ENCODE peak calls at places on chromosome 3, in ten cellular contexts. C is cardiac fibroblast; Z is OCI-LY7; H is WTC11; B is mesothelial cell of epicardium; L is cardiac muscle cell; X is fibroblast of villous mesenchyme; M is spleen; K is CD4-positive, alpha-beta T cell; Q is lower leg skin. D is an unnamed sample.

GRCh38 chr3:197674741-197675567 is 61.8 kb downstream of the RUBCN start:
- DNase-seq in C (no peak), Z (peak), H (no peak), B (no peak), L (no peak), X (no peak), M (peak), K (no peak), Q (peak), D (no peak)

GRCh38 chr3:132867956-132868355 is 145.7 kb upstream of the NPHP3 start:
- DNase-seq in C (peak), Z (no peak), H (no peak), B (no peak), L (no peak), X (peak), M (no peak), K (no peak), Q (no peak), D (no peak)

GRCh38 chr3:72964633-72965032 is 32.0 kb upstream of the PPP4R2 start:
- DNase-seq in C (no peak), Z (no peak), H (no peak), B (no peak), L (no peak), X (no peak), M (no peak), K (no peak), Q (no peak), D (no peak)

GRCh38 chr3:122921791-122922651 is 105.5 kb downstream of the SEMA5B start:
- DNase-seq in C (no peak), Z (no peak), H (peak), B (no peak), L (peak), X (no peak), M (peak), K (no peak), Q (peak), D (no peak)

GRCh38 chr3:106746286-106746685 is 631.0 kb upstream of the CCDC54 start:
- DNase-seq in C (no peak), Z (no peak), H (no peak), B (no peak), L (no peak), X (no peak), M (no peak), K (no peak), Q (no peak), D (no peak)

GRCh38 chr3:100873624-100874023 is 119.6 kb downstream of the ABI3BP start:
- DNase-seq in C (no peak), Z (no peak), H (no peak), B (no peak), L (no peak), X (no peak), M (no peak), K (no peak), Q (no peak), D (no peak)

GRCh38 chr3:39407773-39408492 is 1.4 kb downstream of the RPSA start:
- DNase-seq in C (peak), Z (peak), H (no peak), B (no peak), L (no peak), X (peak), M (no peak), K (no peak), Q (no peak), D (no peak)

GRCh38 chr3:24365168-24365567 is 129.5 kb downstream of the THRB start:
- DNase-seq in C (peak), Z (no peak), H (no peak), B (no peak), L (no peak), X (peak), M (no peak), K (no peak), Q (no peak), D (no peak)

GRCh38 chr3:187994221-187995085 is 159.5 kb upstream of the LPP start:
- DNase-seq in C (peak), Z (no peak), H (no peak), B (no peak), L (no peak), X (no peak), M (no peak), K (no peak), Q (no peak), D (no peak)

GRCh38 chr3:161474139-161474538 is 22.5 kb upstream of the OTOL1 start:
- DNase-seq in C (no peak), Z (peak), H (no peak), B (no peak), L (no peak), X (no peak), M (no peak), K (no peak), Q (no peak), D (no peak)

GRCh38 chr3:139746481-139746880 is 68.7 kb upstream of the NMNAT3 start:
- DNase-seq in C (no peak), Z (no peak), H (no peak), B (no peak), L (no peak), X (no peak), M (no peak), K (no peak), Q (no peak), D (no peak)

GRCh38 chr3:147237991-147238390 is 168.4 kb downstream of the ZIC4 start:
- DNase-seq in C (no peak), Z (no peak), H (no peak), B (no peak), L (no peak), X (no peak), M (no peak), K (no peak), Q (no peak), D (no peak)

GRCh38 chr3:164679245-164679644 is 399.1 kb downstream of the SI start:
- DNase-seq in C (no peak), Z (no peak), H (no peak), B (no peak), L (no peak), X (no peak), M (no peak), K (no peak), Q (no peak), D (no peak)
- TF ChIP-seq CTCF in C (no peak), Z (no peak), H (no peak), B (no peak), L (no peak), X (no peak), M (no peak), K (no peak), Q (no peak), D (no peak)

GRCh38 chr3:196621581-196621980 is 17.9 kb upstream of the NRROS start:
- DNase-seq in C (no peak), Z (no peak), H (no peak), B (no peak), L (no peak), X (no peak), M (no peak), K (no peak), Q (no peak), D (no peak)
- TF ChIP-seq CTCF in C (no peak), Z (no peak), H (no peak), B (no peak), L (no peak), X (no peak), M (no peak), K (no peak), Q (no peak), D (no peak)

GRCh38 chr3:55481067-55481917 is 5.8 kb downstream of the WNT5A start:
- DNase-seq in C (peak), Z (no peak), H (peak), B (peak), L (peak), X (peak), M (no peak), K (no peak), Q (no peak), D (no peak)

GRCh38 chr3:55483196-55484095 is 3.7 kb downstream of the WNT5A start:
- DNase-seq in C (no peak), Z (no peak), H (no peak), B (no peak), L (peak), X (peak), M (no peak), K (no peak), Q (no peak), D (no peak)

GRCh38 chr3:55484191-55484644 is 2.9 kb downstream of the WNT5A start:
- DNase-seq in C (no peak), Z (no peak), H (peak), B (no peak), L (peak), X (peak), M (no peak), K (no peak), Q (no peak), D (no peak)

GRCh38 chr3:55482496-55483195 is 4.5 kb downstream of the WNT5A start:
- DNase-seq in C (no peak), Z (no peak), H (peak), B (peak), L (peak), X (peak), M (no peak), K (no peak), Q (no peak), D (no peak)

GRCh38 chr3:55481918-55482495 is 5.1 kb downstream of the WNT5A start:
- DNase-seq in C (no peak), Z (no peak), H (peak), B (no peak), L (peak), X (peak), M (no peak), K (no peak), Q (no peak), D (no peak)
- TF ChIP-seq CTCF in C (peak), Z (no peak), H (no peak), B (peak), L (peak), X (no peak), M (no peak), K (no peak), Q (no peak), D (no peak)

GRCh38 chr3:89506462-89507143 is 399.2 kb downstream of the EPHA3 start:
- DNase-seq in C (no peak), Z (no peak), H (no peak), B (no peak), L (no peak), X (no peak), M (no peak), K (no peak), Q (no peak), D (no peak)

GRCh38 chr3:89504432-89504831 is 397.0 kb downstream of the EPHA3 start:
- DNase-seq in C (no peak), Z (no peak), H (no peak), B (no peak), L (no peak), X (no peak), M (no peak), K (no peak), Q (no peak), D (no peak)

DNA sequence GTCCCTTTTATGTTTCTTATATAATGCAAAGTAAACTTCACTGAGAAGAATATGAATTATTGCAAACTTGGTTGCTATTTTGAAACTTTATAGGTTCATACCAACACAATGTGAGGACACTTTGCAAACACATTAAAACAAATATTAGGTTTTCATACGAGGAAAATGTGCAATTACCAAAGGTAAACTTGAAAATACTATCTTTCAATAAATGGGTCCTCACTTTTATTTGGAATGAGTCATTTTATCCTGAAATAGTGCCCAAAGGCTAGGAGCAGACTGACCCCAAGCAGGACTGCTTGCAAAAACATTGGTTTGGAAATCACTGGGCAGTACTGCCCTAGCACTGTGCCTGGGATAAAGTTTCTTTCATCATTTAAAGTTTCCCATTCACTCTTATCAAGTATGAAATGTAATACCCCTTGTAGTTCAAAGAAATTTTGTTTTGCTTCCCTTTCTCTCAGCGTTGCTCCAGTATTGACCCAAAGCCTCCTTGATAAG is 396.5 kb downstream of the EPHA3 start:
- DNase-seq in C (no peak), Z (no peak), H (no peak), B (no peak), L (no peak), X (no peak), M (no peak), K (no peak), Q (no peak), D (no peak)
- TF ChIP-seq CTCF in C (no peak), Z (no peak), H (no peak), B (no peak), L (no peak), X (no peak), M (no peak), K (no peak), Q (no peak), D (no peak)

GRCh38 chr3:13193320-13194284 is 120.4 kb upstream of the IQSEC1 start:
- DNase-seq in C (no peak), Z (no peak), H (no peak), B (no peak), L (no peak), X (no peak), M (no peak), K (no peak), Q (no peak), D (no peak)

GRCh38 chr3:13191016-13191415 is 117.8 kb upstream of the IQSEC1 start:
- DNase-seq in C (no peak), Z (no peak), H (no peak), B (no peak), L (no peak), X (no peak), M (no peak), K (no peak), Q (no peak), D (no peak)

GRCh38 chr3:13194285-13195209 is 121.3 kb upstream of the IQSEC1 start:
- DNase-seq in C (no peak), Z (no peak), H (no peak), B (no peak), L (no peak), X (no peak), M (no peak), K (no peak), Q (no peak), D (no peak)

GRCh38 chr3:13190376-13190762 is 117.1 kb upstream of the IQSEC1 start:
- DNase-seq in C (no peak), Z (no peak), H (no peak), B (no peak), L (no peak), X (no peak), M (no peak), K (no peak), Q (no peak), D (no peak)

GRCh38 chr3:13192471-13193213 is 119.4 kb upstream of the IQSEC1 start:
- DNase-seq in C (no peak), Z (no peak), H (peak), B (no peak), L (no peak), X (no peak), M (peak), K (no peak), Q (no peak), D (no peak)
- TF ChIP-seq CTCF in C (peak), Z (peak), H (peak), B (peak), L (peak), X (peak), M (no peak), K (no peak), Q (no peak), D (no peak)

GRCh38 chr3:171398343-171398742 is 61.9 kb downstream of the TNIK start:
- DNase-seq in C (no peak), Z (no peak), H (no peak), B (no peak), L (no peak), X (no peak), M (no peak), K (no peak), Q (no peak), D (no peak)
- TF ChIP-seq CTCF in C (no peak), Z (no peak), H (no peak), B (no peak), L (no peak), X (no peak), M (no peak), K (no peak), Q (no peak), D (no peak)

DNA sequence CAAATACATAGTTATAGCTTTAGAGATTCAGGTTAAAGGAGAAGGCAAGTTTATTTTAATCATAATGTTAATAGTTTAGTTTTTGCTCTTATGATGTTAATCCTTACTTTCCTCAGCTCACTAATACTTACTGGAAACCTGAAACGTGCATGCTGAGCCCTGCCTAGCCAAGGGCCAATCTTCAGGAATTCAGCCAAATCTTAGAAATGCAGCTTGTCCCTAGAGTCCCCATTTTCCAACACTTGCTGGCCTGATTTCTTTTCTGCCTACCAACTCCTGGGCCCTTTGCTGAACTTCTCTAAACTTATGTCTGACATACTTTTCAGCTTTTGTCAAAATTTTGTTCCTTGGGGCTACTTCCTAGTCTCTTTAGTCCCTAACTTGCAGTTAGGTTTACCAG is 22.8 kb downstream of the BCHE start:
- DNase-seq in C (peak), Z (no peak), H (no peak), B (no peak), L (no peak), X (no peak), M (no peak), K (no peak), Q (no peak), D (no peak)
- TF ChIP-seq CTCF in C (no peak), Z (no peak), H (no peak), B (no peak), L (no peak), X (no peak), M (no peak), K (no peak), Q (no peak), D (no peak)

DNA sequence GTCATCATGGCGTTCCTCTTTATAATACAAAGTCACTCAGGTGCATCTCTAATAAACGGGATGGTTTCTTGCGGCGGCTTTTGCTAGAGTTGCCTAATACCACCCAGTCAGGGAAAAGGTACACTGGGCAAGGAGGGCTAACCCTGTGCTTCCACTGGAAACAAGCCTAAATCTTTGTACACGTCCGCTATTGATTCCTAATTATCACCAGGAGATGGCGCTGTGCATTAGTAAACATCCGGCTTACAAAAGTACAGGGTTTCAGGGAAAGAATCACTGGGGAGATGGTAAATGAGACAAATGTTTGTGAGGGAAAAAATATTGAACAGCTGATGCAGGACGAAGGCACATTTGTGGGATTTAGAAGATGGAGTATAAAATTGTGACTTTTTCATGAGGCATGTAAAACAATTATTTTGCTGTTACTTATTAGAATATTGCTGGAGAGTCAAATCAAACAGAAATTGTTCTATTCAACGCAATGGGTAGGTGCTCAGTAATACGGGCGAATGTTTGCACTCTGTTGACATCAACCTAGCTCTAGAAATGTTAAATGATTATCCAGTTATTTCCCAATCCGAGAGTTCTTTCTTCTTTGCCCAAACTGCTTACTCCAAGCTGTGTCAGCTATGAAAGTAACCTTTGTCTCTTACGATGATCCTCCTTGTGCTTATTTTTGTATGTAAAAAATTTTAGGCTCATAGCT is 50.6 kb downstream of the GMNC start:
- DNase-seq in C (peak), Z (peak), H (peak), B (no peak), L (peak), X (peak), M (no peak), K (no peak), Q (no peak), D (no peak)
- TF ChIP-seq CTCF in C (peak), Z (peak), H (peak), B (peak), L (peak), X (peak), M (no peak), K (no peak), Q (no peak), D (no peak)

GRCh38 chr3:42613462-42613861 is 13.0 kb downstream of the NKTR start:
- DNase-seq in C (no peak), Z (peak), H (no peak), B (no peak), L (no peak), X (no peak), M (no peak), K (no peak), Q (no peak), D (no peak)

GRCh38 chr3:42612928-42613327 is 12.4 kb downstream of the NKTR start:
- DNase-seq in C (no peak), Z (peak), H (no peak), B (no peak), L (no peak), X (no peak), M (no peak), K (no peak), Q (no peak), D (no peak)

GRCh38 chr3:42612147-42612680 is 11.7 kb downstream of the NKTR start:
- DNase-seq in C (no peak), Z (no peak), H (no peak), B (no peak), L (no peak), X (no peak), M (no peak), K (no peak), Q (no peak), D (no peak)

GRCh38 chr3:42608586-42608985 is 8.1 kb downstream of the NKTR start:
- DNase-seq in C (peak), Z (no peak), H (no peak), B (no peak), L (no peak), X (peak), M (no peak), K (no peak), Q (no peak), D (no peak)

DNA sequence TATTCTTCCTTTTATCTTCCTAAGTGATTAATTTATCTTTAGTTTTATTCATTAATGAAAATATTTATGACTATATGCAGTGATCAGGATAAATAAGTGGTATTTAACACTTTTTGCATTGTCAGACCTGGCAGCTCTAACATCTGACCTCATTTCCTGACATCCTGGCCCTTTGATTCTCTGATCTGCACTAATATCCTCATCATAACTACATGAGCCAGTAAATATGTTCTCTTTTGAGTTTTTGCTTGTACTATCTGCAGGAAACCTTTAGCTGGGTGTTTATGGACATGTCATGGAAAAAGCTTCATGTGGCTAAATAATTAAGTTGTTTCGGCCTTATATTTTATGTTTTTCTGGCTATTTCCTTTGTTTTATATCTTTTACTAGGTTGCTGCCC is 10.5 kb downstream of the NKTR start:
- DNase-seq in C (no peak), Z (no peak), H (no peak), B (no peak), L (no peak), X (no peak), M (no peak), K (no peak), Q (no peak), D (no peak)
- TF ChIP-seq CTCF in C (no peak), Z (no peak), H (no peak), B (no peak), L (no peak), X (no peak), M (no peak), K (no peak), Q (no peak), D (no peak)

D was measured in natural killer cell.